ENCODE peak calls at places on chromosomes 4 and X, in six cellular contexts. One of them, this sample, is unnamed.

GRCh38 chr4:90030202-90030601 is 97.0 kb upstream of the CCSER1 start:
- DNase-seq in IMR-90: no peak
- DNase-seq in HCT116: no peak
- DNase-seq in uterus: no peak
- DNase-seq in body of pancreas: no peak
- DNase-seq in tibial nerve: no peak
- DNase-seq in this sample: no peak

GRCh38 chr4:40656221-40656863 is 26.7 kb upstream of the RBM47 start:
- DNase-seq in IMR-90: no peak
- DNase-seq in HCT116: no peak
- DNase-seq in uterus: no peak
- DNase-seq in body of pancreas: no peak
- DNase-seq in tibial nerve: no peak
- DNase-seq in this sample: no peak

GRCh38 chr4:3814026-3814570 is 47.9 kb downstream of the ADRA2C start:
- DNase-seq in IMR-90: no peak
- DNase-seq in HCT116: no peak
- DNase-seq in uterus: no peak
- DNase-seq in body of pancreas: no peak
- DNase-seq in tibial nerve: no peak
- DNase-seq in this sample: no peak

GRCh38 chrX:23803931-23804381 is 21.0 kb downstream of the SAT1 start:
- DNase-seq in IMR-90: peak; percentile 67
- DNase-seq in HCT116: no peak
- DNase-seq in uterus: no peak
- DNase-seq in body of pancreas: peak; percentile 37
- DNase-seq in tibial nerve: no peak
- DNase-seq in this sample: peak; percentile 6

GRCh38 chr4:55029321-55029720 is 96.1 kb downstream of the KDR start:
- DNase-seq in IMR-90: no peak
- DNase-seq in HCT116: no peak
- DNase-seq in uterus: no peak
- DNase-seq in body of pancreas: no peak
- DNase-seq in tibial nerve: no peak
- DNase-seq in this sample: no peak

GRCh38 chr4:8147231-8147970 is 11.2 kb downstream of the ABLIM2 start:
- DNase-seq in IMR-90: no peak
- DNase-seq in HCT116: no peak
- DNase-seq in uterus: no peak
- DNase-seq in body of pancreas: no peak
- DNase-seq in tibial nerve: no peak
- DNase-seq in this sample: no peak

GRCh38 chr4:77713884-77714283 is 105.3 kb downstream of the CNOT6L start:
- DNase-seq in IMR-90: no peak
- DNase-seq in HCT116: no peak
- DNase-seq in uterus: no peak
- DNase-seq in body of pancreas: no peak
- DNase-seq in tibial nerve: no peak
- DNase-seq in this sample: no peak

GRCh38 chrX:73214366-73215094 is at the start of gene NAP1L2:
- DNase-seq in IMR-90: no peak
- DNase-seq in HCT116: no peak
- DNase-seq in uterus: peak; percentile 41
- DNase-seq in body of pancreas: peak; percentile 61
- DNase-seq in tibial nerve: no peak
- DNase-seq in this sample: no peak

GRCh38 chr4:147103403-147103946 is 157.8 kb upstream of the TTC29 start:
- DNase-seq in IMR-90: peak; percentile 99
- DNase-seq in HCT116: no peak
- DNase-seq in uterus: peak; percentile 32
- DNase-seq in body of pancreas: peak; percentile 39
- DNase-seq in tibial nerve: peak; percentile 45
- DNase-seq in this sample: peak; percentile 30

GRCh38 chr4:107037188-107037587 is 1.1 kb upstream of the DKK2 start:
- DNase-seq in IMR-90: peak; percentile 2
- DNase-seq in HCT116: no peak
- DNase-seq in uterus: peak; percentile 35
- DNase-seq in body of pancreas: peak; percentile 29
- DNase-seq in tibial nerve: peak; percentile 16
- DNase-seq in this sample: no peak

GRCh38 chrX:154855256-154855655 is 20.8 kb upstream of the SMIM9 start:
- DNase-seq in IMR-90: no peak
- DNase-seq in HCT116: no peak
- DNase-seq in uterus: no peak
- DNase-seq in body of pancreas: no peak
- DNase-seq in tibial nerve: no peak
- DNase-seq in this sample: no peak

GRCh38 chrX:33198561-33199279 is 12.6 kb downstream of the DMD start:
- DNase-seq in IMR-90: no peak
- DNase-seq in HCT116: no peak
- DNase-seq in uterus: no peak
- DNase-seq in body of pancreas: no peak
- DNase-seq in tibial nerve: no peak
- DNase-seq in this sample: no peak

GRCh38 chr4:20878806-20879205 is 178.5 kb downstream of the PACRGL start:
- DNase-seq in IMR-90: no peak
- DNase-seq in HCT116: no peak
- DNase-seq in uterus: no peak
- DNase-seq in body of pancreas: no peak
- DNase-seq in tibial nerve: no peak
- DNase-seq in this sample: no peak

GRCh38 chr4:167786504-167786903 is 305.8 kb upstream of the ANXA10 start:
- DNase-seq in IMR-90: no peak
- DNase-seq in HCT116: no peak
- DNase-seq in uterus: no peak
- DNase-seq in body of pancreas: no peak
- DNase-seq in tibial nerve: no peak
- DNase-seq in this sample: no peak

GRCh38 chr4:69748176-69748575 is 12.2 kb downstream of the SULT1B1 start:
- DNase-seq in IMR-90: no peak
- DNase-seq in HCT116: no peak
- DNase-seq in uterus: no peak
- DNase-seq in body of pancreas: no peak
- DNase-seq in tibial nerve: no peak
- DNase-seq in this sample: no peak

GRCh38 chr4:45155081-45155777 is 428.9 kb upstream of the GNPDA2 start:
- DNase-seq in IMR-90: no peak
- DNase-seq in HCT116: no peak
- DNase-seq in uterus: no peak
- DNase-seq in body of pancreas: no peak
- DNase-seq in tibial nerve: no peak
- DNase-seq in this sample: no peak

GRCh38 chrX:153903991-153904957 is at the start of gene AVPR2:
- DNase-seq in IMR-90: no peak
- DNase-seq in HCT116: no peak
- DNase-seq in uterus: no peak
- DNase-seq in body of pancreas: no peak
- DNase-seq in tibial nerve: no peak
- DNase-seq in this sample: no peak

GRCh38 chr4:91288702-91289311 is 1015.0 kb upstream of the GRID2 start:
- DNase-seq in IMR-90: no peak
- DNase-seq in HCT116: no peak
- DNase-seq in uterus: no peak
- DNase-seq in body of pancreas: peak; percentile 60
- DNase-seq in tibial nerve: no peak
- DNase-seq in this sample: no peak

GRCh38 chrX:118480172-118480571 is 15.4 kb upstream of the DOCK11 start:
- DNase-seq in IMR-90: peak; percentile 73
- DNase-seq in HCT116: no peak
- DNase-seq in uterus: no peak
- DNase-seq in body of pancreas: no peak
- DNase-seq in tibial nerve: no peak
- DNase-seq in this sample: no peak

GRCh38 chr4:121998024-121998423 is 46.2 kb upstream of the TRPC3 start:
- DNase-seq in IMR-90: no peak
- DNase-seq in HCT116: no peak
- DNase-seq in uterus: no peak
- DNase-seq in body of pancreas: no peak
- DNase-seq in tibial nerve: no peak
- DNase-seq in this sample: no peak

GRCh38 chr4:38323141-38323634 is 340.8 kb upstream of the KLF3 start:
- DNase-seq in IMR-90: peak; percentile 43
- DNase-seq in HCT116: no peak
- DNase-seq in uterus: no peak
- DNase-seq in body of pancreas: no peak
- DNase-seq in tibial nerve: no peak
- DNase-seq in this sample: no peak
- TF ChIP-seq POLR2A in IMR-90: no peak
- TF ChIP-seq POLR2A in HCT116: peak; percentile 80
- TF ChIP-seq POLR2A in uterus: no peak
- TF ChIP-seq POLR2A in body of pancreas: no peak
- TF ChIP-seq POLR2A in tibial nerve: no peak
- TF ChIP-seq POLR2A in this sample: peak; percentile 19

GRCh38 chr4:67460574-67460973 is 84.7 kb downstream of the CENPC start:
- DNase-seq in IMR-90: no peak
- DNase-seq in HCT116: no peak
- DNase-seq in uterus: no peak
- DNase-seq in body of pancreas: no peak
- DNase-seq in tibial nerve: no peak
- DNase-seq in this sample: no peak

GRCh38 chr4:67468801-67469200 is 76.5 kb downstream of the CENPC start:
- DNase-seq in IMR-90: no peak
- DNase-seq in HCT116: no peak
- DNase-seq in uterus: no peak
- DNase-seq in body of pancreas: no peak
- DNase-seq in tibial nerve: no peak
- DNase-seq in this sample: no peak

GRCh38 chr4:67465763-67466052 is 79.6 kb downstream of the CENPC start:
- DNase-seq in IMR-90: no peak
- DNase-seq in HCT116: no peak
- DNase-seq in uterus: no peak
- DNase-seq in body of pancreas: no peak
- DNase-seq in tibial nerve: no peak
- DNase-seq in this sample: no peak

DNA sequence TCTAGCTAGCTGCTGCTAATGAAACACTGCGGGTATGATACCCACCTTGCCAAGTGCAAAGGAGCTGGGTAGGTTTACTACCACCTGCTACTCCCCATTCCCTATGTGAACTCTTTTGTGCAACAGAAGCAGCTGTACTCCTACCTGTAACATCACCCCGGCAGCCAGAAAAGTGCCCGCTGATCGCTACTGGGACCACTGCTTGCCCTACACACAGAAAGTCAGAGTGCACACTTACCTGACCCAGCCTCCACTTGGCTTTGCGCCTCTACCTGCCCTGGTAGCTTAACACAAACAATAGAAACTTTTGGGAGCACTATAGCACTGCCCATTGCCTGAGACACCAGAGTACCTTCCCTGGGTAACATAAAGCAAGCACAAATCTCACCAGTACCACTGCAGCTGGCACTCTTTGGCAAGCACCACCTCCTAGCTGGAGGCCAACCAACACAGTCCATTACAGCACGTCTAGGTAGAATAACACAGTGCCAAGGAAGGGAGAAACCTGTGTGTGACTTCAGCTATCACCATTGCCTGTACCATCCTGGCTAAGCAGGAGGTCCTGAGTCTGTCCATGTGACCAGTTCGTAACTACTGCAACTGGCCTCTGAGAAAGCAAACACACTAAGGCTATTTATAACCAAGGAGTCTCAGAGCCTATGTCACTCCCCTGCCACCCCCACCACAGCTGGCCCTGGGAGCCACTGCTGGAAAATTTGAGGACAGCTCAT is 80.1 kb downstream of the CENPC start:
- DNase-seq in IMR-90: peak; percentile 55
- DNase-seq in HCT116: no peak
- DNase-seq in uterus: no peak
- DNase-seq in body of pancreas: peak; percentile 6
- DNase-seq in tibial nerve: no peak
- DNase-seq in this sample: no peak
- TF ChIP-seq POLR2A in IMR-90: no peak
- TF ChIP-seq POLR2A in HCT116: no peak
- TF ChIP-seq POLR2A in uterus: no peak
- TF ChIP-seq POLR2A in body of pancreas: no peak
- TF ChIP-seq POLR2A in tibial nerve: no peak
- TF ChIP-seq POLR2A in this sample: no peak

GRCh38 chrX:40867352-40867751 is 132.0 kb upstream of the MED14 start:
- DNase-seq in IMR-90: peak; percentile 39
- DNase-seq in HCT116: peak; percentile 8
- DNase-seq in uterus: no peak
- DNase-seq in body of pancreas: peak; percentile 50
- DNase-seq in tibial nerve: no peak
- DNase-seq in this sample: peak; percentile 32

GRCh38 chrX:40871385-40872082 is 136.2 kb upstream of the MED14 start:
- DNase-seq in IMR-90: peak; percentile 37
- DNase-seq in HCT116: no peak
- DNase-seq in uterus: no peak
- DNase-seq in body of pancreas: peak; percentile 9
- DNase-seq in tibial nerve: no peak
- DNase-seq in this sample: peak; percentile 3

GRCh38 chrX:40864972-40865371 is 129.6 kb upstream of the MED14 start:
- DNase-seq in IMR-90: peak; percentile 89
- DNase-seq in HCT116: no peak
- DNase-seq in uterus: no peak
- DNase-seq in body of pancreas: no peak
- DNase-seq in tibial nerve: no peak
- DNase-seq in this sample: no peak

GRCh38 chrX:40866878-40867277 is 131.5 kb upstream of the MED14 start:
- DNase-seq in IMR-90: no peak
- DNase-seq in HCT116: no peak
- DNase-seq in uterus: no peak
- DNase-seq in body of pancreas: peak; percentile 10
- DNase-seq in tibial nerve: no peak
- DNase-seq in this sample: no peak

DNA sequence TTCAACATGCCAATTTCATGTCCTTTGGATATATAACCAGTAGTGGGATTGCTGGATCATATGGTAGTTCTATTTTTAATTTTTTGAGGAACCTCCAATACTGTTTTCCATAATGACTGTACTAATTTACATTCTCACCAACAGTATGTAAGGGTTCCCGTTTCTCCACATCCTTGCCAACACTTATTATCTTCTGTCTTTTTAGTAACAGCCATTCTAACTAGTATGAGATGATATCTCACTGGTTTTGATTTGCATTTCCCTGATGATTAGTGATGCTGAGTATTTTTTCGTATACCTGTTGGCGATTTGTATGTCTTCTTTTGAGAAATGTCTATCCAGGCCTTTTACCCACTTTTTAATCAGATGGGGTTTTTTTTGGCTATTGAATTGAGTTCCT is 133.5 kb upstream of the MED14 start:
- DNase-seq in IMR-90: no peak
- DNase-seq in HCT116: no peak
- DNase-seq in uterus: no peak
- DNase-seq in body of pancreas: no peak
- DNase-seq in tibial nerve: no peak
- DNase-seq in this sample: no peak
- TF ChIP-seq POLR2A in IMR-90: no peak
- TF ChIP-seq POLR2A in HCT116: no peak
- TF ChIP-seq POLR2A in uterus: no peak
- TF ChIP-seq POLR2A in body of pancreas: no peak
- TF ChIP-seq POLR2A in tibial nerve: no peak
- TF ChIP-seq POLR2A in this sample: no peak

DNA sequence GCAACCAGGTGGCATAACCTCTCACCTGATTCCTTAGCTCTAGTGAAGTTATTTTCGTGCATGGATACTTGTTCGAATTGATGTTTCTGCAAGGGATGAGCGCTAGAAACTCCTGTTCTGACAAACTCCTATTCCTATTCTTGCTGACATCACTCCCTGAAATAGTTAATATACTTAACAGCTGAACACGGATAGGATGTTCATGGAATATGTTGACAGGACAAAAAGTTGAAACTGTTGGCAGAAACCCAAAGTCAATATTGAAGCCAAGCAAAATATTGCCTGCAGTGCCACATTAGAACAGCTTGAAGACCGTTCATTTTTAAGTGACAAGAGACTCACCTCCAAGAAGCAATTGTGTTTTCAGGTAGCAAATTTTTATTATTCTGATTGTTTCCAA is at the start of gene KLKB1:
- DNase-seq in IMR-90: no peak
- DNase-seq in HCT116: no peak
- DNase-seq in uterus: no peak
- DNase-seq in body of pancreas: peak; percentile 25
- DNase-seq in tibial nerve: no peak
- DNase-seq in this sample: no peak
- TF ChIP-seq POLR2A in IMR-90: no peak
- TF ChIP-seq POLR2A in HCT116: no peak
- TF ChIP-seq POLR2A in uterus: no peak
- TF ChIP-seq POLR2A in body of pancreas: no peak
- TF ChIP-seq POLR2A in tibial nerve: no peak
- TF ChIP-seq POLR2A in this sample: no peak

This sample was measured in H54.